ENCODE peak calls at places on chromosomes 3 and 15, in five cellular contexts. M is HS-27A; Q is GM04503; E is naive thymus-derived CD8-positive, alpha-beta T cell; S is fibroblast of the conjunctiva. T is an unnamed sample.

GRCh38 chr3:188146219-188146618 is 7.7 kb upstream of the LPP start:
- DNase-seq in E (no peak), S (no peak), Q (no peak), M (no peak), T (no peak)

GRCh38 chr3:13269711-13270378 is 150.3 kb downstream of the NUP210 start:
- DNase-seq in M (no peak), Q (no peak), E (no peak), S (no peak), T (no peak)

GRCh38 chr3:182962162-182962561 is 18.2 kb downstream of the DCUN1D1 start:
- DNase-seq in S (no peak), M (no peak), E (no peak), Q (no peak), T (no peak)

GRCh38 chr3:8607285-8608040 is 37.1 kb downstream of the SSUH2 start:
- DNase-seq in S (peak; percentile 64), M (no peak), E (no peak), Q (no peak), T (no peak)

GRCh38 chr3:150255416-150255815 is 152.7 kb upstream of the TSC22D2 start:
- DNase-seq in M (no peak), E (no peak), Q (no peak), S (no peak), T (no peak)

GRCh38 chr3:129228891-129229585 is 20.4 kb upstream of the COPG1 start:
- DNase-seq in S (no peak), E (no peak), Q (peak; percentile 47), M (no peak), T (peak; percentile 67)

GRCh38 chr15:68435966-68436365 is 4.0 kb upstream of the ITGA11 start:
- DNase-seq in M (no peak), S (no peak), E (no peak), Q (no peak), T (no peak)

GRCh38 chr15:44706946-44707636 is 4.0 kb downstream of the PATL2 start:
- DNase-seq in S (no peak), Q (no peak), M (no peak), E (no peak), T (no peak)

GRCh38 chr3:187012609-187013051 is 82.3 kb downstream of the ST6GAL1 start:
- DNase-seq in E (peak; percentile 40), Q (no peak), S (no peak), M (no peak), T (no peak)

GRCh38 chr3:41683666-41684350 is 278.1 kb downstream of the ULK4 start:
- DNase-seq in Q (no peak), S (no peak), M (no peak), E (no peak), T (peak; percentile 48)

GRCh38 chr3:189146842-189147241 is 24.9 kb upstream of the TPRG1 start:
- DNase-seq in M (no peak), E (no peak), S (no peak), Q (no peak), T (no peak)

GRCh38 chr3:21274000-21274671 is 476.9 kb downstream of the ZNF385D start:
- DNase-seq in E (no peak), Q (peak; percentile 25), S (no peak), M (no peak), T (no peak)

GRCh38 chr3:196207833-196208607 is 3.2 kb downstream of the ZDHHC19 start:
- DNase-seq in S (no peak), E (peak; percentile 56), M (no peak), Q (no peak), T (no peak)

GRCh38 chr3:9888540-9888939 is 1.9 kb upstream of the JAGN1 start:
- DNase-seq in E (no peak), S (no peak), M (no peak), Q (no peak), T (no peak)

GRCh38 chr3:111484666-111485065 is 57.3 kb upstream of the CD96 start:
- DNase-seq in S (peak; percentile 86), Q (no peak), E (no peak), M (peak; percentile 22), T (no peak)

GRCh38 chr3:127158614-127159221 is 34.2 kb upstream of the PRR23E start:
- DNase-seq in S (no peak), E (no peak), M (no peak), Q (no peak), T (no peak)

GRCh38 chr3:71579934-71580318 is 3.6 kb downstream of the FOXP1 start:
- DNase-seq in M (no peak), E (no peak), S (no peak), Q (no peak), T (no peak)

GRCh38 chr15:37360724-37361123 is 260.4 kb upstream of the MEIS2 start:
- DNase-seq in M (no peak), Q (no peak), E (no peak), S (no peak), T (no peak)

GRCh38 chr15:68592054-68592453 is 13.3 kb downstream of the CORO2B start:
- DNase-seq in Q (no peak), M (no peak), E (no peak), S (no peak), T (no peak)

GRCh38 chr3:33092496-33093254 is 4.3 kb downstream of the GLB1 start:
- DNase-seq in M (no peak), Q (no peak), S (no peak), E (no peak), T (no peak)

GRCh38 chr3:186049001-186049400 is 59.9 kb downstream of the ETV5 start:
- DNase-seq in S (no peak), E (no peak), Q (no peak), M (no peak), T (no peak)

GRCh38 chr3:160981217-160981938 is 123.8 kb downstream of the B3GALNT1 start:
- DNase-seq in M (no peak), E (peak; percentile 15), S (no peak), Q (no peak), T (no peak)

GRCh38 chr3:170762081-170762480 is 107.9 kb downstream of the RPL22L1 start:
- DNase-seq in E (no peak), S (no peak), Q (no peak), M (no peak), T (no peak)

GRCh38 chr3:114411811-114412803 is 118.3 kb downstream of the TIGIT start:
- DNase-seq in E (no peak), M (no peak), Q (no peak), S (no peak), T (peak; percentile 40)